ENCODE peak calls at places on chromosomes 7 and 10, in nine cellular contexts. A is NB4, M is AG10803, C is WERI-Rb-1, K is tibial nerve, T is fibroblast of lung, I is endodermal cell, E is PC-9, Z is Peyer's patch. J is an unnamed sample.

GRCh38 chr7:4668510-4668847 is 13.6 kb upstream of the FOXK1 start:
- DNase-seq in A (no peak), E (no peak), C (no peak), M (no peak), K (no peak), Z (no peak), I (no peak), T (no peak), J (no peak)

GRCh38 chr7:27767374-27767773 is 27.4 kb downstream of the TAX1BP1 start:
- DNase-seq in E (peak; percentile 80), M (no peak), T (no peak), Z (no peak), K (no peak), C (no peak), I (no peak), A (peak; percentile 52), J (peak; percentile 59)

GRCh38 chr10:72449842-72450495 is 95.2 kb upstream of the DNAJB12 start:
- DNase-seq in E (peak; percentile 46), T (no peak), Z (no peak), K (no peak), I (no peak), M (no peak), A (no peak), C (no peak), J (no peak)

GRCh38 chr7:37944737-37945054 is 24.3 kb downstream of the EPDR1 start:
- DNase-seq in I (no peak), K (no peak), T (no peak), E (no peak), C (no peak), M (no peak), A (no peak), Z (no peak), J (no peak)

GRCh38 chr7:24245362-24245761 is 38.6 kb upstream of the NPY start:
- DNase-seq in E (no peak), A (no peak), M (no peak), I (no peak), C (no peak), K (no peak), T (peak; percentile 4), Z (no peak), J (no peak)

GRCh38 chr7:20222219-20222828 is 5.1 kb upstream of the MACC1 start:
- DNase-seq in Z (no peak), I (no peak), C (no peak), M (no peak), A (peak; percentile 53), T (no peak), E (no peak), K (no peak), J (no peak)

GRCh38 chr7:151083071-151083823 is at the start of gene TMUB1:
- DNase-seq in K (peak; percentile 53), A (peak; percentile 84), E (peak; percentile 62), I (peak; percentile 86), Z (peak; percentile 94), C (peak; percentile 79), M (peak; percentile 42), T (no peak), J (no peak)

GRCh38 chr7:24381919-24382505 is 98.0 kb downstream of the NPY start:
- DNase-seq in I (no peak), E (peak; percentile 54), Z (no peak), M (peak; percentile 12), T (peak; percentile 27), K (no peak), A (peak; percentile 35), C (no peak), J (no peak)

GRCh38 chr10:85012305-85012704 is 683.9 kb downstream of the CCSER2 start:
- DNase-seq in E (no peak), C (peak; percentile 39), I (no peak), T (no peak), M (no peak), A (no peak), K (no peak), Z (no peak), J (no peak)

GRCh38 chr10:6721480-6721879 is 141.4 kb upstream of the PRKCQ start:
- DNase-seq in M (peak; percentile 98), K (peak; percentile 24), I (no peak), C (no peak), E (peak; percentile 66), A (no peak), Z (peak; percentile 49), T (peak; percentile 99), J (peak; percentile 95)

GRCh38 chr7:74586258-74587200 is 71.0 kb upstream of the GTF2I start:
- DNase-seq in I (no peak), Z (no peak), T (no peak), C (no peak), A (no peak), K (no peak), M (no peak), E (no peak), J (no peak)

GRCh38 chr7:18873674-18874341 is 243.6 kb downstream of the TWIST1 start:
- DNase-seq in T (peak; percentile 28), E (no peak), K (no peak), I (peak; percentile 79), Z (no peak), M (peak; percentile 69), C (peak; percentile 22), A (no peak), J (peak; percentile 33)

GRCh38 chr7:47807756-47808155 is 140.5 kb downstream of the PKD1L1 start:
- DNase-seq in A (no peak), I (peak; percentile 76), M (no peak), T (no peak), Z (no peak), E (no peak), K (no peak), C (no peak), J (no peak)
- TF ChIP-seq CTCF in A (peak; percentile 16), I (peak; percentile 67), M (no peak), T (no peak), Z (peak; percentile 29), E (no peak), K (no peak), C (peak; percentile 53), J (no peak)

GRCh38 chr10:32929634-32930033 is 28.4 kb downstream of the ITGB1 start:
- DNase-seq in T (no peak), A (no peak), I (no peak), Z (no peak), M (no peak), C (no peak), E (no peak), K (no peak), J (no peak)
- H3K4me3 ChIP-seq in T (no peak overlapping the region), A (no peak overlapping the region), I (no peak overlapping the region), Z (no peak overlapping the region), M (no peak overlapping the region), C (no peak overlapping the region), E (no peak overlapping the region), K (no peak overlapping the region), J (no peak overlapping the region)

GRCh38 chr10:112429654-112430230 is 17.0 kb downstream of the ZDHHC6 start:
- DNase-seq in A (no peak), C (no peak), I (no peak), K (no peak), M (no peak), Z (peak; percentile 76), T (no peak), E (no peak), J (no peak)

GRCh38 chr10:112429147-112429546 is 17.6 kb downstream of the ZDHHC6 start:
- DNase-seq in E (no peak), T (no peak), Z (no peak), K (no peak), C (no peak), I (no peak), M (no peak), A (no peak), J (no peak)

DNA sequence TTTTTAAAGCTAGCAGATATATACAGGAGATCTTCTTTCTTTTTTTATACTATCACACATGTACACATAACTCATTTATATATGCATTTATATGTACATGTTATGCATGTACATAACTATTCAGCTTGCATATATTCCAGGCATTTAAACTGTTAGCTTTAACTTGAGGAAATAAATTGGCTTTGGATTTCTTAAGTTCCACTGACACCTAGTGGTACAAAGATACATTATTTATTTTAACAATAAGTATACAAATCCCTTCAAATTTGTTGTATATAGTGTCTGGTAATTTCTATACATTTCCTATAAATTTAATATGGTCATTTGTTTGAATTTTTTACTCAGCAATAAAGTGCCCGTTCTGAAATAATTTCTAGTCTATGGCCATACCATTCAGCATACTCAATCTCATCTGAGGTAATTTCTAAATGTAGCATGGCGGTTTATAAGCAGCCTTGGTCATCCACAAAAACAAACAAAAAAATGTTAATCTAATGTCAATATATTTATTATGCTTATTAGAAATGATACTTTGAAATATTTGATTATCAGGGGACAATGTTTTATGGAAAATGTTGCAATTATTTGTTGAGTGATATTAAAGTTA is 11.6 kb downstream of the ZDHHC6 start:
- DNase-seq in A (peak; percentile 48), T (peak; percentile 67), K (no peak), M (peak; percentile 49), Z (no peak), C (no peak), I (no peak), E (peak; percentile 38), J (peak; percentile 16)
- TF ChIP-seq CTCF in A (no peak), T (peak; percentile 24), K (peak; percentile 46), M (peak; percentile 51), Z (peak; percentile 52), C (no peak), I (peak; percentile 78), E (peak; percentile 70), J (no peak)

GRCh38 chr10:132615346-132616169 is 78.0 kb downstream of the INPP5A start:
- DNase-seq in M (no peak), C (no peak), E (no peak), K (no peak), Z (peak; percentile 39), A (no peak), I (no peak), T (no peak), J (no peak)
- H3K4me3 ChIP-seq in M (no peak overlapping the region), C (no peak overlapping the region), E (no peak overlapping the region), K (no peak overlapping the region), Z (no peak overlapping the region), A (no peak overlapping the region), I (no peak overlapping the region), T (no peak overlapping the region), J (no peak overlapping the region)

GRCh38 chr7:137109966-137110930 is 233.3 kb downstream of the PTN start:
- DNase-seq in E (no peak), K (no peak), T (peak; percentile 62), Z (no peak), A (no peak), C (no peak), I (no peak), M (peak; percentile 29), J (no peak)
- TF ChIP-seq CTCF in E (no peak), K (no peak), T (no peak), Z (no peak), A (no peak), C (no peak), I (peak; percentile 30), M (no peak), J (no peak)

DNA sequence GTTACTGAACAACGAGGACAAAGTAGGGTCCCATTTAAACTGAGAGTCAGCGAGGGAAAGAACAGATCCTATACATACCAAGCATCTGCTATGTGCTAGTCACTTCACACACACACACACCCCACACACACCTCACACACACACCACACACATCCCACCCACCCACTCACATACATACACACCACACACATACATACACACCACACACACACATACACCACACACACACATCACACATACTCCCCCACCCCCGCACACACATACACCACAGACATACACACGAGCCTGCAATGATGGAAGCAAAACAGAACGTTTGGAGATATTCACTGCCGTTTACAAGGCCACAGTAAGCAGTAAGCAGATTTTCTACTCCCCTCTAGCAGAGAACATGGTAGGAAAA is 608 bp upstream of the GRB10 start:
- DNase-seq in T (no peak), A (no peak), K (no peak), M (no peak), I (no peak), C (no peak), E (no peak), Z (no peak), J (no peak)
- H3K4me3 ChIP-seq in T (peak overlapping the region; percentile 34), A (no peak overlapping the region), K (peak overlapping the region; percentile 62), M (no peak overlapping the region), I (peak overlapping the region; percentile 71), C (no peak overlapping the region), E (no peak overlapping the region), Z (no peak overlapping the region), J (no peak overlapping the region)